ENCODE peak calls at places on chromosomes 7 and 10, in six cellular contexts. One of them, this sample, is unnamed.

GRCh38 chr7:95594185-95594584 is 2.1 kb downstream of the PDK4 start:
- DNase-seq in CD4-positive, alpha-beta T cell: no peak
- DNase-seq in IMR-90: no peak
- DNase-seq in PC-9: no peak
- DNase-seq in bronchial epithelial cell: no peak
- DNase-seq in neural crest cell: no peak
- DNase-seq in this sample: no peak

GRCh38 chr7:30502470-30503251 is 2.0 kb downstream of the GGCT start:
- DNase-seq in IMR-90: no peak
- DNase-seq in CD4-positive, alpha-beta T cell: no peak
- DNase-seq in PC-9: peak; percentile 75
- DNase-seq in bronchial epithelial cell: peak; percentile 72
- DNase-seq in neural crest cell: no peak
- DNase-seq in this sample: no peak

GRCh38 chr10:132593900-132594876 is 56.6 kb downstream of the INPP5A start:
- DNase-seq in PC-9: no peak
- DNase-seq in CD4-positive, alpha-beta T cell: no peak
- DNase-seq in IMR-90: no peak
- DNase-seq in bronchial epithelial cell: no peak
- DNase-seq in neural crest cell: no peak
- DNase-seq in this sample: no peak

GRCh38 chr10:43083764-43084163 is 6.9 kb downstream of the RET start:
- DNase-seq in IMR-90: no peak
- DNase-seq in bronchial epithelial cell: no peak
- DNase-seq in PC-9: no peak
- DNase-seq in neural crest cell: no peak
- DNase-seq in CD4-positive, alpha-beta T cell: no peak
- DNase-seq in this sample: no peak

GRCh38 chr10:114749545-114749944 is 72.0 kb upstream of the FHIP2A start:
- DNase-seq in PC-9: no peak
- DNase-seq in IMR-90: no peak
- DNase-seq in neural crest cell: no peak
- DNase-seq in bronchial epithelial cell: no peak
- DNase-seq in CD4-positive, alpha-beta T cell: no peak
- DNase-seq in this sample: no peak

GRCh38 chr7:3138206-3138605 is 94.5 kb upstream of the CARD11 start:
- DNase-seq in neural crest cell: no peak
- DNase-seq in CD4-positive, alpha-beta T cell: no peak
- DNase-seq in bronchial epithelial cell: no peak
- DNase-seq in IMR-90: no peak
- DNase-seq in PC-9: no peak
- DNase-seq in this sample: no peak

GRCh38 chr10:97714401-97715258 is 1.1 kb downstream of the MARVELD1 start:
- DNase-seq in PC-9: peak; percentile 50
- DNase-seq in CD4-positive, alpha-beta T cell: no peak
- DNase-seq in IMR-90: peak; percentile 71
- DNase-seq in neural crest cell: peak; percentile 45
- DNase-seq in bronchial epithelial cell: peak; percentile 75
- DNase-seq in this sample: peak; percentile 69

GRCh38 chr10:124064676-124065075 is 28.7 kb downstream of the CHST15 start:
- DNase-seq in PC-9: no peak
- DNase-seq in bronchial epithelial cell: no peak
- DNase-seq in IMR-90: no peak
- DNase-seq in CD4-positive, alpha-beta T cell: no peak
- DNase-seq in neural crest cell: no peak
- DNase-seq in this sample: no peak

GRCh38 chr10:59752278-59752940 is 846 bp downstream of the MRLN start:
- DNase-seq in bronchial epithelial cell: no peak
- DNase-seq in PC-9: no peak
- DNase-seq in CD4-positive, alpha-beta T cell: no peak
- DNase-seq in IMR-90: no peak
- DNase-seq in neural crest cell: no peak
- DNase-seq in this sample: no peak

GRCh38 chr7:16428672-16429071 is 7.3 kb upstream of the CRPPA start:
- DNase-seq in PC-9: no peak
- DNase-seq in neural crest cell: no peak
- DNase-seq in IMR-90: peak; percentile 84
- DNase-seq in bronchial epithelial cell: peak; percentile 55
- DNase-seq in CD4-positive, alpha-beta T cell: no peak
- DNase-seq in this sample: no peak

GRCh38 chr10:124298891-124299290 is 119.8 kb downstream of the OAT start:
- DNase-seq in PC-9: no peak
- DNase-seq in CD4-positive, alpha-beta T cell: no peak
- DNase-seq in IMR-90: no peak
- DNase-seq in neural crest cell: no peak
- DNase-seq in bronchial epithelial cell: no peak
- DNase-seq in this sample: no peak

GRCh38 chr10:35508647-35509046 is 96.5 kb upstream of the GJD4 start:
- DNase-seq in PC-9: no peak
- DNase-seq in CD4-positive, alpha-beta T cell: no peak
- DNase-seq in bronchial epithelial cell: no peak
- DNase-seq in neural crest cell: no peak
- DNase-seq in IMR-90: no peak
- DNase-seq in this sample: no peak

GRCh38 chr7:2159176-2159520 is 73.6 kb downstream of the MAD1L1 start:
- DNase-seq in CD4-positive, alpha-beta T cell: no peak
- DNase-seq in PC-9: no peak
- DNase-seq in IMR-90: no peak
- DNase-seq in neural crest cell: no peak
- DNase-seq in bronchial epithelial cell: no peak
- DNase-seq in this sample: no peak

GRCh38 chr10:137606-138005 is 2.4 kb downstream of the ZMYND11 start:
- DNase-seq in CD4-positive, alpha-beta T cell: no peak
- DNase-seq in IMR-90: peak; percentile 74
- DNase-seq in PC-9: peak; percentile 41
- DNase-seq in neural crest cell: no peak
- DNase-seq in bronchial epithelial cell: peak; percentile 50
- DNase-seq in this sample: no peak

GRCh38 chr7:6172331-6173295 is 99.8 kb downstream of the CYTH3 start:
- DNase-seq in bronchial epithelial cell: peak; percentile 18
- DNase-seq in neural crest cell: no peak
- DNase-seq in CD4-positive, alpha-beta T cell: no peak
- DNase-seq in PC-9: peak; percentile 31
- DNase-seq in IMR-90: peak; percentile 59
- DNase-seq in this sample: no peak

GRCh38 chr10:12348870-12349627 is at the start of gene CAMK1D:
- DNase-seq in CD4-positive, alpha-beta T cell: peak; percentile 91
- DNase-seq in neural crest cell: peak; percentile 58
- DNase-seq in PC-9: peak; percentile 46
- DNase-seq in IMR-90: peak; percentile 66
- DNase-seq in bronchial epithelial cell: peak; percentile 26
- DNase-seq in this sample: peak; percentile 78

GRCh38 chr7:27709137-27710075 is 30.6 kb upstream of the TAX1BP1 start:
- DNase-seq in CD4-positive, alpha-beta T cell: no peak
- DNase-seq in neural crest cell: no peak
- DNase-seq in bronchial epithelial cell: peak; percentile 41
- DNase-seq in IMR-90: peak; percentile 85
- DNase-seq in PC-9: peak; percentile 64
- DNase-seq in this sample: no peak

GRCh38 chr7:77537595-77538185 is 595 bp downstream of the PTPN12 start:
- DNase-seq in neural crest cell: peak; percentile 50
- DNase-seq in bronchial epithelial cell: peak; percentile 37
- DNase-seq in CD4-positive, alpha-beta T cell: peak; percentile 26
- DNase-seq in PC-9: no peak
- DNase-seq in IMR-90: no peak
- DNase-seq in this sample: peak; percentile 64

GRCh38 chr7:75987026-75987804 is 7.2 kb downstream of the TMEM120A start:
- DNase-seq in neural crest cell: no peak
- DNase-seq in bronchial epithelial cell: no peak
- DNase-seq in CD4-positive, alpha-beta T cell: no peak
- DNase-seq in IMR-90: no peak
- DNase-seq in PC-9: no peak
- DNase-seq in this sample: no peak

GRCh38 chr10:971613-972012 is 16.6 kb upstream of the GTPBP4 start:
- DNase-seq in bronchial epithelial cell: no peak
- DNase-seq in neural crest cell: no peak
- DNase-seq in CD4-positive, alpha-beta T cell: no peak
- DNase-seq in IMR-90: no peak
- DNase-seq in PC-9: no peak
- DNase-seq in this sample: no peak

GRCh38 chr7:46363688-46364087 is 442.6 kb upstream of the IGFBP3 start:
- DNase-seq in PC-9: no peak
- DNase-seq in CD4-positive, alpha-beta T cell: no peak
- DNase-seq in neural crest cell: no peak
- DNase-seq in IMR-90: no peak
- DNase-seq in bronchial epithelial cell: no peak
- DNase-seq in this sample: no peak

GRCh38 chr7:50436133-50436802 is 13.9 kb downstream of the FIGNL1 start:
- DNase-seq in neural crest cell: no peak
- DNase-seq in IMR-90: peak; percentile 82
- DNase-seq in bronchial epithelial cell: peak; percentile 83
- DNase-seq in PC-9: peak; percentile 80
- DNase-seq in CD4-positive, alpha-beta T cell: no peak
- DNase-seq in this sample: no peak

GRCh38 chr7:18541871-18542212 is 46.3 kb downstream of the HDAC9 start:
- DNase-seq in IMR-90: no peak
- DNase-seq in CD4-positive, alpha-beta T cell: no peak
- DNase-seq in bronchial epithelial cell: no peak
- DNase-seq in PC-9: no peak
- DNase-seq in neural crest cell: no peak
- DNase-seq in this sample: no peak

GRCh38 chr10:61475449-61475873 is 22.3 kb upstream of the TMEM26 start:
- DNase-seq in PC-9: no peak
- DNase-seq in CD4-positive, alpha-beta T cell: no peak
- DNase-seq in bronchial epithelial cell: peak; percentile 41
- DNase-seq in IMR-90: peak; percentile 66
- DNase-seq in neural crest cell: no peak
- DNase-seq in this sample: no peak

GRCh38 chr7:28623105-28623730 is 210.9 kb downstream of the CREB5 start:
- DNase-seq in IMR-90: peak; percentile 85
- DNase-seq in neural crest cell: no peak
- DNase-seq in CD4-positive, alpha-beta T cell: no peak
- DNase-seq in bronchial epithelial cell: peak; percentile 28
- DNase-seq in PC-9: peak; percentile 60
- DNase-seq in this sample: no peak

GRCh38 chr7:134419085-134419484 is 39.8 kb downstream of the AKR1B1 start:
- DNase-seq in IMR-90: no peak
- DNase-seq in PC-9: no peak
- DNase-seq in bronchial epithelial cell: no peak
- DNase-seq in neural crest cell: no peak
- DNase-seq in CD4-positive, alpha-beta T cell: no peak
- DNase-seq in this sample: no peak

GRCh38 chr10:131983780-131984179 is 2.1 kb upstream of the BNIP3 start:
- DNase-seq in PC-9: peak; percentile 77
- DNase-seq in neural crest cell: no peak
- DNase-seq in IMR-90: peak; percentile 99
- DNase-seq in bronchial epithelial cell: peak; percentile 98
- DNase-seq in CD4-positive, alpha-beta T cell: no peak
- DNase-seq in this sample: no peak

GRCh38 chr7:96915029-96915428 is 90.3 kb upstream of the DLX6 start:
- DNase-seq in CD4-positive, alpha-beta T cell: no peak
- DNase-seq in neural crest cell: no peak
- DNase-seq in bronchial epithelial cell: no peak
- DNase-seq in PC-9: no peak
- DNase-seq in IMR-90: no peak
- DNase-seq in this sample: no peak
- TF ChIP-seq CTCF in CD4-positive, alpha-beta T cell: no peak
- TF ChIP-seq CTCF in neural crest cell: no peak
- TF ChIP-seq CTCF in bronchial epithelial cell: no peak
- TF ChIP-seq CTCF in PC-9: no peak
- TF ChIP-seq CTCF in IMR-90: no peak
- TF ChIP-seq CTCF in this sample: no peak

DNA sequence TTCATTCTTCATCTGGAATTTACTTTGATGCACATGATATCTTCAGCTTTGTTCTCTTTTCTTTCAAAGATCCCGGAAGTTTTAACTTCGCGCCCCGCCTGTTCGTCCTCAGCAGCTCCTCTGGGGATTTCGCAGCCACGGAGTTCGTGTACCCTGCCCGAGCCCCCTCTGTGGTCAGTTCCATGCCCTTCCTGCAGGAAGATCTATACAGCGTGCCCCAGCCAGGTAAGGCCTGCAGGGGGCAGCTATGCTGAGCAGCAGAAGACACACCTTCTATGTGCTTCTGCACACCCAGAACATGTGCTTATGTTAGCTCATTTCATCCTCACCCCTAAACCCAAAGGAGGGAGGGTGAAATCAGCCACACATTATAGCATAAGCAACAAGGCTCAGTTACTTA is 79.7 kb upstream of the LYZL2 start:
- DNase-seq in bronchial epithelial cell: no peak
- DNase-seq in neural crest cell: no peak
- DNase-seq in PC-9: no peak
- DNase-seq in CD4-positive, alpha-beta T cell: no peak
- DNase-seq in IMR-90: no peak
- DNase-seq in this sample: no peak
- TF ChIP-seq CTCF in bronchial epithelial cell: peak; percentile 11
- TF ChIP-seq CTCF in neural crest cell: no peak
- TF ChIP-seq CTCF in PC-9: no peak
- TF ChIP-seq CTCF in CD4-positive, alpha-beta T cell: no peak
- TF ChIP-seq CTCF in IMR-90: no peak
- TF ChIP-seq CTCF in this sample: no peak

GRCh38 chr10:34164029-34164428 is 651.1 kb downstream of the PARD3 start:
- DNase-seq in bronchial epithelial cell: no peak
- DNase-seq in IMR-90: no peak
- DNase-seq in CD4-positive, alpha-beta T cell: no peak
- DNase-seq in PC-9: no peak
- DNase-seq in neural crest cell: no peak
- DNase-seq in this sample: no peak

GRCh38 chr10:34163075-34163905 is 651.8 kb downstream of the PARD3 start:
- DNase-seq in CD4-positive, alpha-beta T cell: no peak
- DNase-seq in IMR-90: no peak
- DNase-seq in bronchial epithelial cell: no peak
- DNase-seq in PC-9: no peak
- DNase-seq in neural crest cell: no peak
- DNase-seq in this sample: no peak

GRCh38 chr10:34157501-34157900 is 657.6 kb downstream of the PARD3 start:
- DNase-seq in CD4-positive, alpha-beta T cell: no peak
- DNase-seq in bronchial epithelial cell: peak; percentile 56
- DNase-seq in IMR-90: peak; percentile 45
- DNase-seq in neural crest cell: no peak
- DNase-seq in PC-9: no peak
- DNase-seq in this sample: no peak

GRCh38 chr10:34160595-34160994 is 654.5 kb downstream of the PARD3 start:
- DNase-seq in IMR-90: no peak
- DNase-seq in PC-9: no peak
- DNase-seq in neural crest cell: no peak
- DNase-seq in bronchial epithelial cell: no peak
- DNase-seq in CD4-positive, alpha-beta T cell: no peak
- DNase-seq in this sample: no peak

DNA sequence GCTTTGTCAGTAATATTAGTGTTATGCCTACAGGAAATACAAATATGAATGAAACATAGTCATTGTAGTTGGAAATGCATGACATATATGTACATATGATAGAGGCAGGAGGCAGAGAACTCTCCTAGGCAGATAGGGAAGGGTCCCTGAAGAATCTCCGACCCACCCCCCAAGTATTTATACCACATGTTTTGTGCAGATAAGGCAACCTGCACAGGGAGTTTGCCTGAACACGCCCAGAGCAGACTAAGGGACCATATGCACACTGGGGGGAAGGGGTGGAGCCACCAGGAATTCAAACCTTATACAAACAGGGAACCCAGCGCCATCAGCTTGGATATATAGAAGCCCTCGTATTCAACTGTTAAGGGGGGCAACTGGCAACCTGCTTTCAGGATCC is 653.1 kb downstream of the PARD3 start:
- DNase-seq in neural crest cell: no peak
- DNase-seq in IMR-90: no peak
- DNase-seq in bronchial epithelial cell: no peak
- DNase-seq in CD4-positive, alpha-beta T cell: no peak
- DNase-seq in PC-9: no peak
- DNase-seq in this sample: no peak
- TF ChIP-seq CTCF in neural crest cell: no peak
- TF ChIP-seq CTCF in IMR-90: no peak
- TF ChIP-seq CTCF in bronchial epithelial cell: no peak
- TF ChIP-seq CTCF in CD4-positive, alpha-beta T cell: no peak
- TF ChIP-seq CTCF in PC-9: no peak
- TF ChIP-seq CTCF in this sample: no peak

GRCh38 chr10:69918036-69918435 is 116.3 kb downstream of the COL13A1 start:
- DNase-seq in bronchial epithelial cell: no peak
- DNase-seq in CD4-positive, alpha-beta T cell: no peak
- DNase-seq in neural crest cell: no peak
- DNase-seq in IMR-90: no peak
- DNase-seq in PC-9: no peak
- DNase-seq in this sample: no peak
- TF ChIP-seq CTCF in bronchial epithelial cell: no peak
- TF ChIP-seq CTCF in CD4-positive, alpha-beta T cell: no peak
- TF ChIP-seq CTCF in neural crest cell: no peak
- TF ChIP-seq CTCF in IMR-90: no peak
- TF ChIP-seq CTCF in PC-9: no peak
- TF ChIP-seq CTCF in this sample: no peak